ENCODE peak calls at places on chromosomes 7 and 10, in five cellular contexts. M, I, K, N and G are unnamed samples.

GRCh38 chr10:20890491-20891337 is 6.4 kb downstream of the NEBL start:
- DNase-seq in M (no peak), K (no peak), N (no peak), I (no peak), G (no peak)

GRCh38 chr7:142445019-142445686 is 187.3 kb upstream of the PRSS58 start:
- DNase-seq in N (peak), K (no peak), I (peak), M (no peak), G (no peak)

GRCh38 chr7:2197436-2198155 is 35.1 kb downstream of the MAD1L1 start:
- DNase-seq in M (peak), N (no peak), I (no peak), K (no peak), G (no peak)

GRCh38 chr7:101169110-101169837 is 3.9 kb upstream of the VGF start:
- DNase-seq in M (peak), K (no peak), N (no peak), I (no peak), G (no peak)

GRCh38 chr10:80196270-80196949 is 8.9 kb downstream of the ANXA11 start:
- DNase-seq in M (no peak), K (peak), I (peak), N (no peak), G (peak)

GRCh38 chr10:47330804-47331203 is 8.6 kb downstream of the GDF2 start:
- DNase-seq in N (no peak), I (no peak), K (no peak), M (no peak), G (no peak)

GRCh38 chr7:131769241-131769640 is 212.8 kb upstream of the PODXL start:
- DNase-seq in I (peak), M (no peak), N (no peak), K (no peak), G (no peak)

GRCh38 chr10:131812012-131812403 is 88.8 kb upstream of the PPP2R2D start:
- DNase-seq in I (no peak), M (no peak), N (no peak), K (no peak), G (no peak)

GRCh38 chr7:123871998-123872867 is 27.3 kb downstream of the HYAL4 start:
- DNase-seq in M (peak), I (peak), N (peak), K (no peak), G (peak)

GRCh38 chr10:129870926-129871660 is 93.0 kb downstream of the EBF3 start:
- DNase-seq in M (peak), I (no peak), K (no peak), N (no peak), G (no peak)

GRCh38 chr7:50145801-50146338 is 52.8 kb upstream of the ZPBP start:
- DNase-seq in M (no peak), N (no peak), I (no peak), K (peak), G (no peak)

GRCh38 chr7:3682028-3682712 is 381.1 kb downstream of the SDK1 start:
- DNase-seq in M (no peak), K (no peak), I (no peak), N (no peak), G (peak)

GRCh38 chr7:8605227-8605626 is 171.8 kb downstream of the NXPH1 start:
- DNase-seq in K (no peak), M (no peak), I (no peak), N (no peak), G (no peak)

GRCh38 chr10:51685768-51686167 is 13.6 kb downstream of the CSTF2T start:
- DNase-seq in N (no peak), I (no peak), K (no peak), M (no peak), G (no peak)

GRCh38 chr7:121286742-121287699 is 41.8 kb upstream of the WNT16 start:
- DNase-seq in M (no peak), I (no peak), K (no peak), N (no peak), G (no peak)

GRCh38 chr10:26439436-26440090 is 1.4 kb downstream of the APBB1IP start:
- DNase-seq in I (no peak), N (no peak), M (no peak), K (no peak), G (no peak)

GRCh38 chr10:132922872-132923271 is 19.5 kb downstream of the CFAP46 start:
- DNase-seq in I (no peak), M (no peak), N (no peak), K (no peak), G (no peak)

GRCh38 chr7:158083526-158084310 is 503.9 kb downstream of the PTPRN2 start:
- DNase-seq in M (no peak), I (no peak), N (no peak), K (no peak), G (no peak)

GRCh38 chr10:21533577-21534475 is at the start of gene MLLT10:
- DNase-seq in I (peak), K (peak), M (peak), N (peak), G (peak)

GRCh38 chr10:96524745-96525144 is 11.0 kb upstream of the TLL2 start:
- DNase-seq in I (no peak), K (no peak), N (no peak), M (no peak), G (no peak)

GRCh38 chr7:26688388-26688787 is 176.0 kb downstream of the SKAP2 start:
- DNase-seq in K (no peak), I (no peak), M (no peak), N (no peak), G (peak)

GRCh38 chr7:102993532-102994029 is 80.8 kb downstream of the LRRC17 start:
- DNase-seq in M (no peak), N (no peak), I (no peak), K (no peak), G (no peak)

GRCh38 chr7:41994746-41995110 is 242.3 kb downstream of the GLI3 start:
- DNase-seq in K (no peak), M (no peak), I (no peak), N (no peak), G (no peak)

GRCh38 chr7:28714452-28715120 is 243.5 kb downstream of the TRIL start:
- DNase-seq in I (no peak), K (no peak), N (no peak), M (no peak), G (no peak)

GRCh38 chr7:98217623-98218582 is 6.7 kb downstream of the BHLHA15 start:
- DNase-seq in K (no peak), M (no peak), N (peak), I (no peak), G (peak)

GRCh38 chr10:72834183-72834825 is 59.2 kb upstream of the OIT3 start:
- DNase-seq in M (peak), N (peak), I (peak), K (peak), G (peak)

GRCh38 chr7:139753693-139754111 is 24.1 kb downstream of the HIPK2 start:
- DNase-seq in K (no peak), N (no peak), I (no peak), M (no peak), G (no peak)

GRCh38 chr10:681670-682318 is 7.7 kb downstream of the DIP2C start:
- DNase-seq in K (no peak), N (no peak), I (no peak), M (no peak), G (peak)

GRCh38 chr10:79275431-79275851 is 71.8 kb upstream of the PPIF start:
- DNase-seq in I (no peak), N (no peak), M (peak), K (no peak), G (no peak)

GRCh38 chr10:97445722-97446639 is at the start of the genes EXOSC1 and ZDHHC16:
- DNase-seq in I (peak), K (peak), N (peak), M (peak), G (peak)

GRCh38 chr7:106284516-106285050 is at the start of gene NAMPT:
- DNase-seq in N (peak), K (no peak), M (peak), I (no peak), G (no peak)

GRCh38 chr7:52502281-52502680 is 533.2 kb upstream of the POM121L12 start:
- DNase-seq in K (no peak), M (no peak), I (no peak), N (no peak), G (no peak)

GRCh38 chr7:20107582-20107981 is 109.6 kb downstream of the MACC1 start:
- DNase-seq in K (no peak), I (no peak), M (no peak), N (no peak), G (no peak)

GRCh38 chr10:86642499-86642898 is 11.8 kb upstream of the OPN4 start:
- DNase-seq in I (no peak), M (peak), N (peak), K (no peak), G (no peak)

GRCh38 chr10:47260505-47261111 is 39.4 kb upstream of the GDF10 start:
- DNase-seq in M (peak), I (no peak), K (no peak), N (peak), G (no peak)

GRCh38 chr10:78348416-78349164 is 314.9 kb downstream of the RPS24 start:
- DNase-seq in M (no peak), K (no peak), I (no peak), N (no peak), G (no peak)

DNA sequence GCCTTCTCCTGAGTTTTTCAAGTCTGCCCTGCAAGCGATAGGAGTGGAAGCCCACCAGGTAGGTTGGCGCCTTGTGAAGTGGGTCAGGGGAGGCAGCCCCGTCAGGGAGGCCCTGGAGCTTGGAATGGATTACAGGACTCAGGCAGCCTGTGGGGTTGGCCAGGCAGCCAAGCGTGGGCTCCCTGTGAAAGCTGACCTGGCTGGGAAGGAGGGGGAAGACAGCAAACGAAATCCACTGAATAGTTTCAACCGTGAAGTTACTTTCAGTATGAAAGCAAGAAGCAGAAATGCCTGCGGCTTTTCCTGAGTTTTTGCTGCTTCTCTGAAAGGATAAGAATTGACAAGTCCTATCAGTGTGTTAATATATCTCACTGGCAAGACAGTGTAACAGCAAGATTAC is 36.4 kb downstream of the LHPP start:
- DNase-seq in M (no peak), N (no peak), K (no peak), I (no peak), G (no peak)
- TF ChIP-seq SIN3A in M (no peak), N (no peak), K (no peak), I (no peak), G (no peak)

GRCh38 chr7:674454-675410 is 51.8 kb upstream of the DNAAF5 start:
- DNase-seq in M (no peak), I (no peak), N (no peak), K (no peak), G (no peak)
- TF ChIP-seq ZBTB33 in M (no peak), I (no peak), N (no peak), K (no peak), G (no peak)

DNA sequence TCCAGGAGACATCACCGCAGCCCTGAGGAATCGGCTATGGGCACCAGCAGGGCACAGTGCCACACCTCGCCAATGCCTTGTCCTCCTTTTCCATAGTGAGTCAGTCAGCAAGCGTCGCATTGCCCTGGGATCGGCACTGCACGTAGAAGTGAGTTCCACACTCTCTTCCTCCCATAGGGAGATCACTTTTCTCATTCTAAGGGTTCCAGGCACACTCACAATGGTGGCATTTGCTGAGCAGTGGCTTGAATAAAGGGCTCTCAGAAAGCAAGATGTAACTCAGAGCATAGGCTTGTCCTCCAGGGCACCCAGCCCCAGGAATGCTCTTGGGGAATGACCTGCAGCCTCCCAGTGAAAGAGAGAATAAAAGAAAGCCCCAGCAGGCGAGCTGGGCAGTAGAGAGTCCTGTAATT is 1.1 kb upstream of the VIM start:
- DNase-seq in K (no peak), I (no peak), M (no peak), N (no peak), G (no peak)
- H3K4me3 ChIP-seq in K (no peak), I (no peak), M (peak), N (no peak), G (no peak)

GRCh38 chr7:127886248-127886647 is 145.0 kb downstream of the LRRC4 start:
- DNase-seq in N (no peak), M (no peak), K (no peak), I (no peak), G (no peak)
- TF ChIP-seq SIN3A in N (no peak), M (no peak), K (no peak), I (no peak), G (no peak)

GRCh38 chr10:126063353-126063791 is 167.0 kb downstream of the FANK1 start:
- DNase-seq in M (no peak), K (no peak), I (peak), N (no peak), G (no peak)

GRCh38 chr10:126064512-126064911 is 168.1 kb downstream of the FANK1 start:
- DNase-seq in K (no peak), M (no peak), N (no peak), I (no peak), G (no peak)

GRCh38 chr10:126060232-126060935 is 164.0 kb downstream of the FANK1 start:
- DNase-seq in N (no peak), M (no peak), I (no peak), K (no peak), G (no peak)

GRCh38 chr10:126061526-126061925 is 165.2 kb downstream of the FANK1 start:
- DNase-seq in I (no peak), N (no peak), K (no peak), M (no peak), G (no peak)

DNA sequence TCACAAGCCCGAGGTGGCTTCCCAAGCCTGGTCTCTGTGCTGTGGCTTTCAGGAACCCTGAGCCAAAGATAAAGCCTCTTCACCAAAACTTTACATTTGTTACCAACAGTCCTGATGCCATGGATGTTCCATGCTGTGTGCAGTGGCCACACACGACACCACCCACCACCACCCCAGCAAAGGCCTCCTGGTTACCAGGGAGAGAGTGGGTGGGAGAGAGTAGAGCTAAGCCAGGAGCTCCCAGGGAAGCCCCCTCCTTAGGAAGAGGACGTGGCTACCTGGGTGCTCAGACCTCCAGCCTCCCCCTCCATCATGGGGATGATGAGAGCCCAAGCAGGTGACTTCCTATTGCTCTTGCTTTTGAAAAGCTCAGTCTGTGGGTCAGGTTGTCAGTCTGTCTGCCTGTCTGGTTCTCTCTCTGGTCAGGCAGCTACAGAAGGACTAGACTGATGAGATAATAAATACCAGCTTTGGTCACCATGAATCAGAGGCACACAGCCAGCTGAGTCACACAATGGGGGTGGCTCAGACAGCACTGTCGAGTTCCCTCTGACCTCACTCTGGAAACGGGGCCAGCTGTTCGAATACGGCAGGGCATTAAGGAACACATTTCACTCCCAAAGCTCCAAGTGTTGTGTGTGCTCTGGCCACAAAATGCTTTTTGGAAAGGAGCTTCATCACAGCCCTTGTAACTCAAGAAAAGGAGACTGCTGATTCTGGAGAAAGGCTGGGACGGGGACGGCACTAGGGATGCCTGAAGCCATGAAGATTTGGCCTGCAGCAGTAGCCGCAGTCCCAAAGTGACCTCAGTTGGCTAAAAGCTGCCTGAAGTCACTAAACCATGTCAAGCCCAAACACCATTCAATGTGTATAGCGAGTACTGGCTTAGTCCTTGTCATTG is 166.0 kb downstream of the FANK1 start:
- DNase-seq in N (peak), I (peak), K (no peak), M (no peak), G (no peak)
- TF ChIP-seq ZBTB33 in N (no peak), I (no peak), K (no peak), M (peak), G (no peak)

DNA sequence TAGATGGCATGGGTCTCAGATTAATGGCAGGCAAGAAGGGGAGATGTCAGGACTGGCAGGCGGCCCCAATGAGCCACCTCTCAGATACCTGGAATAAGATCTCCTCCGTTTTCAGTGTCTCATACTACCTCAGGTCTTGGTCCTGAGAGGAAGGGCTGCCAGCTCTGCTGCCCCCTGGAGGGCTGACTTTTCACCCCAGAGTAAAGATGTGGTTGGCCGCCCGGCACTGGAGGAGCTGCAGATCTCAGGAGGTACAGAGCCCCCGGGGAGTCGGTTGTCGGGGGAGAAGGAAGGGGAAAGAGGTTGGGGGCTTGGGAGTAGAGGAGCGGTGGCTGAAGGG is 642 bp upstream of the COL13A1 start:
- DNase-seq in M (peak), K (no peak), I (peak), N (peak), G (peak)
- H3K4me3 ChIP-seq in M (peak), K (no peak), I (peak), N (no peak), G (no peak)

GRCh38 chr10:9331583-9332008 is 1277.1 kb downstream of the GATA3 start:
- DNase-seq in M (peak), N (peak), I (peak), K (no peak), G (peak)
- TF ChIP-seq SIN3A in M (no peak), N (no peak), I (no peak), K (no peak), G (no peak)